ENCODE peak calls at places on chromosome 3, in six cellular contexts. T is GM13977, V is lung, L is activated B cell treated with CpG ODN at 0.5 μM for 24 hours, Q is cardiac fibroblast, M is mucosa of descending colon. K is an unnamed sample.

GRCh38 chr3:126259411-126260391 is 79.3 kb upstream of the ALDH1L1 start:
- DNase-seq in T (no peak), V (no peak), L (no peak), M (peak), Q (peak), K (peak)

GRCh38 chr3:117927831-117928230 is 1106.8 kb downstream of the IGSF11 start:
- DNase-seq in V (no peak), L (no peak), Q (no peak), T (no peak), M (no peak), K (no peak)

GRCh38 chr3:186013312-186013711 is 75.5 kb upstream of the TRA2B start:
- DNase-seq in L (no peak), T (no peak), V (no peak), M (no peak), Q (no peak), K (no peak)

GRCh38 chr3:126459763-126460127 is 15.9 kb downstream of the ZXDC start:
- DNase-seq in L (no peak), Q (no peak), V (no peak), T (no peak), M (no peak), K (no peak)

GRCh38 chr3:183306798-183307671 is 54.0 kb downstream of the B3GNT5 start:
- DNase-seq in T (peak), V (peak), Q (peak), L (no peak), M (peak), K (peak)

GRCh38 chr3:32553459-32553858 is 17.2 kb downstream of the DYNC1LI1 start:
- DNase-seq in T (no peak), Q (no peak), M (no peak), L (no peak), V (no peak), K (no peak)

GRCh38 chr3:189325454-189325853 is 153.7 kb downstream of the TPRG1 start:
- DNase-seq in L (no peak), V (no peak), T (no peak), M (no peak), Q (no peak), K (no peak)

GRCh38 chr3:12753275-12754028 is 5.6 kb downstream of the TMEM40 start:
- DNase-seq in M (no peak), T (no peak), L (no peak), Q (no peak), V (no peak), K (no peak)

GRCh38 chr3:126337980-126338651 is 19.1 kb downstream of the KLF15 start:
- DNase-seq in L (peak), M (no peak), V (no peak), Q (no peak), T (no peak), K (no peak)

GRCh38 chr3:86814918-86815655 is 175.9 kb downstream of the VGLL3 start:
- DNase-seq in L (no peak), T (no peak), M (no peak), V (no peak), Q (peak), K (no peak)

GRCh38 chr3:154040283-154040682 is 80.9 kb upstream of the ARHGEF26 start:
- DNase-seq in T (no peak), M (no peak), L (no peak), Q (peak), V (no peak), K (no peak)

GRCh38 chr3:45985532-45986302 is 9.9 kb downstream of the FYCO1 start:
- DNase-seq in T (no peak), M (no peak), Q (peak), L (no peak), V (no peak), K (no peak)

GRCh38 chr3:37779289-37780152 is 82.2 kb upstream of the CTDSPL start:
- DNase-seq in T (peak), V (peak), Q (peak), L (no peak), M (no peak), K (peak)

GRCh38 chr3:161221881-161222600 is 930 bp downstream of the NMD3 start:
- DNase-seq in T (no peak), V (no peak), M (peak), Q (peak), L (no peak), K (no peak)

GRCh38 chr3:194577985-194578905 is 55.0 kb downstream of the TMEM44 start:
- DNase-seq in V (no peak), T (no peak), Q (peak), L (no peak), M (no peak), K (no peak)

GRCh38 chr3:27584874-27585273 is 100.7 kb upstream of the SLC4A7 start:
- DNase-seq in T (no peak), Q (no peak), V (no peak), L (no peak), M (no peak), K (no peak)

GRCh38 chr3:4749567-4750002 is 229.7 kb upstream of the BHLHE40 start:
- DNase-seq in V (no peak), M (no peak), T (no peak), L (no peak), Q (no peak), K (no peak)

GRCh38 chr3:134375542-134376384 is 1.5 kb upstream of the AMOTL2 start:
- DNase-seq in M (no peak), T (no peak), V (no peak), L (peak), Q (no peak), K (no peak)

GRCh38 chr3:12983326-12983725 is 89.9 kb downstream of the IQSEC1 start:
- DNase-seq in M (no peak), T (no peak), L (no peak), Q (no peak), V (no peak), K (no peak)

GRCh38 chr3:141876891-141877561 is 583 bp downstream of the ATP1B3 start:
- DNase-seq in L (peak), M (peak), T (peak), Q (peak), V (peak), K (peak)

GRCh38 chr3:20043398-20043797 is 3.2 kb downstream of the KAT2B start:
- DNase-seq in T (no peak), L (peak), M (peak), Q (peak), V (peak), K (peak)

GRCh38 chr3:136247436-136247835 is 2.7 kb upstream of the PCCB start:
- DNase-seq in T (no peak), M (no peak), V (no peak), L (no peak), Q (no peak), K (no peak)

DNA sequence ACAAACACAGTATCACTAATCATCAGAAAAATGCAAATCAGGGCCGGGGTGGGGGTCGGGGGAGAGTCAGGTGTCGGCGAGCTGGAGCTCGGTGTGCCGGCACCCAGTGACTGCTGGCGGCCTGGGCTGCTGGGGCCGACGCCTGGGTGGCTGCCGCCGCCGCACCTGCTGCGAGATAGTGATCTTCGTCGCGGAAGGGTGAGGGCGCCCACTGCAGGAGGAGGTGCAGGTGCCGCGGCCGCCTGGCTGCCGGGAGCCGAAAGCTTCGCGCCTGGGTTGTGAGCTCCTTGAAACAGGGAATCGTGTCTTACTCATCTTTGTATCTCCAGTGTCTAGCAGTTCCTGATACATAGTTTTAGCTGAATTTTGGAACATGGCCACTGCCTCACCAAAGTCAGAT is 64.0 kb upstream of the CPOX start:
- DNase-seq in L (no peak), Q (peak), V (peak), T (peak), M (peak), K (peak)
- TF ChIP-seq CTCF in L (no peak), Q (no peak), V (peak), T (peak), M (peak), K (peak)

GRCh38 chr3:880371-880770 is 212.5 kb upstream of the CNTN6 start:
- DNase-seq in V (no peak), L (no peak), T (no peak), Q (no peak), M (no peak), K (no peak)
- TF ChIP-seq CTCF in V (no peak), L (no peak), T (no peak), Q (no peak), M (no peak), K (no peak)

GRCh38 chr3:156787926-156788663 is 38.1 kb upstream of the LEKR1 start:
- DNase-seq in M (no peak), T (peak), Q (peak), L (no peak), V (no peak), K (peak)
- TF ChIP-seq CTCF in M (no peak), T (no peak), Q (no peak), L (no peak), V (no peak), K (no peak)

DNA sequence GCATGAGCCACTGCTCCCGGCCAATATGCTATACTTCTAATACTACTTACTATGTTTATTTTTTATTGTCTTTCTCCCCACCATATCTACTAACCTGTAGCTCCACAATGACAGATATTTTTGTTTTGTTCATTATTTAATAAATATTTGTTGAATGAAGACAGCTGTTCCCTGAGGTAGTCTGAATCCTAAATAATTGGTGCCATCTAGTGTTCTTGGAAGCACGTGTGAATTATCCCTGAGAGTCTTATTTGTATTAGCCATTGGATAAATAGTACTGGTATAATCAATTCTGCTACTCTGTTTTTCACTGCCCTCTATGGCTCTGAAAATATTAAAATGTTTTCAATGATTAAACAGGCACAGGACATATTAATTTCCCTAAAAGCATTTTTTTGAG is 5.6 kb upstream of the APPL1 start:
- DNase-seq in M (no peak), Q (peak), V (no peak), L (no peak), T (no peak), K (no peak)
- TF ChIP-seq CTCF in M (no peak), Q (peak), V (no peak), L (no peak), T (no peak), K (no peak)

GRCh38 chr3:63662500-63662899 is 10.0 kb downstream of the SNTN start:
- DNase-seq in V (no peak), M (no peak), L (no peak), Q (peak), T (no peak), K (no peak)
- TF ChIP-seq CTCF in V (no peak), M (no peak), L (no peak), Q (no peak), T (no peak), K (no peak)